ENCODE peak calls at places on chromosomes 3 and 15, in six cellular contexts. One of them, this sample, is unnamed. For H3K4me1, the result is how much of the 10 kb centered on the place peaks cover.

GRCh38 chr3:193665370-193665989 is 72.5 kb downstream of the OPA1 start:
- DNase-seq in transverse colon: no peak
- DNase-seq in lower lobe of right lung: no peak
- DNase-seq in left lung: no peak
- DNase-seq in GM23338: peak
- DNase-seq in heart left ventricle: no peak
- DNase-seq in this sample: no peak

GRCh38 chr3:11847607-11848006 is 922 bp upstream of the TAMM41 start:
- DNase-seq in transverse colon: no peak
- DNase-seq in heart left ventricle: no peak
- DNase-seq in lower lobe of right lung: no peak
- DNase-seq in left lung: no peak
- DNase-seq in GM23338: no peak
- DNase-seq in this sample: no peak

GRCh38 chr3:190038050-190038631 is 82.6 kb downstream of the P3H2 start:
- DNase-seq in GM23338: no peak
- DNase-seq in left lung: peak
- DNase-seq in lower lobe of right lung: peak
- DNase-seq in heart left ventricle: peak
- DNase-seq in transverse colon: peak
- DNase-seq in this sample: no peak

GRCh38 chr3:135982922-135983581 is 17.5 kb downstream of the PPP2R3A start:
- DNase-seq in left lung: no peak
- DNase-seq in GM23338: no peak
- DNase-seq in lower lobe of right lung: no peak
- DNase-seq in heart left ventricle: no peak
- DNase-seq in transverse colon: no peak
- DNase-seq in this sample: no peak

GRCh38 chr3:39718674-39719595 is 90.5 kb upstream of the MYRIP start:
- DNase-seq in left lung: no peak
- DNase-seq in lower lobe of right lung: no peak
- DNase-seq in GM23338: no peak
- DNase-seq in heart left ventricle: no peak
- DNase-seq in transverse colon: no peak
- DNase-seq in this sample: no peak

GRCh38 chr3:101518421-101518871 is 5.4 kb upstream of the SENP7 start:
- DNase-seq in heart left ventricle: no peak
- DNase-seq in transverse colon: no peak
- DNase-seq in lower lobe of right lung: no peak
- DNase-seq in GM23338: no peak
- DNase-seq in left lung: no peak
- DNase-seq in this sample: no peak

GRCh38 chr3:104825116-104825515 is 541.6 kb upstream of the ALCAM start:
- DNase-seq in lower lobe of right lung: no peak
- DNase-seq in GM23338: peak
- DNase-seq in transverse colon: no peak
- DNase-seq in heart left ventricle: no peak
- DNase-seq in left lung: no peak
- DNase-seq in this sample: no peak

GRCh38 chr15:92845109-92845508 is 55.0 kb upstream of the CHD2 start:
- DNase-seq in transverse colon: no peak
- DNase-seq in heart left ventricle: no peak
- DNase-seq in left lung: no peak
- DNase-seq in GM23338: no peak
- DNase-seq in lower lobe of right lung: no peak
- DNase-seq in this sample: no peak

GRCh38 chr15:29750754-29751153 is 71.5 kb downstream of the TJP1 start:
- DNase-seq in heart left ventricle: no peak
- DNase-seq in lower lobe of right lung: no peak
- DNase-seq in GM23338: no peak
- DNase-seq in transverse colon: no peak
- DNase-seq in left lung: no peak
- DNase-seq in this sample: no peak

GRCh38 chr3:107660316-107660976 is 137.7 kb downstream of the BBX start:
- DNase-seq in GM23338: no peak
- DNase-seq in heart left ventricle: no peak
- DNase-seq in lower lobe of right lung: no peak
- DNase-seq in transverse colon: no peak
- DNase-seq in left lung: no peak
- DNase-seq in this sample: no peak

GRCh38 chr3:13123266-13123665 is 50.0 kb upstream of the IQSEC1 start:
- DNase-seq in transverse colon: no peak
- DNase-seq in left lung: peak
- DNase-seq in GM23338: no peak
- DNase-seq in lower lobe of right lung: peak
- DNase-seq in heart left ventricle: no peak
- DNase-seq in this sample: peak

GRCh38 chr15:98596885-98597343 is 51.4 kb upstream of the IGF1R start:
- DNase-seq in transverse colon: no peak
- DNase-seq in left lung: no peak
- DNase-seq in GM23338: no peak
- DNase-seq in lower lobe of right lung: no peak
- DNase-seq in heart left ventricle: no peak
- DNase-seq in this sample: no peak

GRCh38 chr15:55742498-55742926 is 440 bp downstream of the PRTG start:
- DNase-seq in left lung: peak
- DNase-seq in heart left ventricle: peak
- DNase-seq in transverse colon: peak
- DNase-seq in lower lobe of right lung: peak
- DNase-seq in GM23338: peak
- DNase-seq in this sample: no peak

GRCh38 chr15:86837631-86838030 is 758.0 kb downstream of the AGBL1 start:
- DNase-seq in left lung: no peak
- DNase-seq in heart left ventricle: no peak
- DNase-seq in transverse colon: no peak
- DNase-seq in GM23338: peak
- DNase-seq in lower lobe of right lung: no peak
- DNase-seq in this sample: no peak

GRCh38 chr3:29764059-29764458 is 483.2 kb downstream of the RBMS3 start:
- DNase-seq in transverse colon: no peak
- DNase-seq in heart left ventricle: no peak
- DNase-seq in lower lobe of right lung: no peak
- DNase-seq in left lung: no peak
- DNase-seq in GM23338: no peak
- DNase-seq in this sample: no peak

GRCh38 chr15:59276225-59277178 is 69.9 kb downstream of the LDHAL6B start:
- DNase-seq in lower lobe of right lung: no peak
- DNase-seq in heart left ventricle: no peak
- DNase-seq in left lung: no peak
- DNase-seq in transverse colon: peak
- DNase-seq in GM23338: no peak
- DNase-seq in this sample: no peak

GRCh38 chr15:74792227-74793016 is 10.5 kb downstream of the CSK start:
- DNase-seq in heart left ventricle: no peak
- DNase-seq in left lung: peak
- DNase-seq in GM23338: no peak
- DNase-seq in transverse colon: no peak
- DNase-seq in lower lobe of right lung: no peak
- DNase-seq in this sample: no peak

GRCh38 chr15:68025860-68026424 is 28.2 kb upstream of the PIAS1 start:
- DNase-seq in transverse colon: no peak
- DNase-seq in left lung: no peak
- DNase-seq in heart left ventricle: no peak
- DNase-seq in lower lobe of right lung: no peak
- DNase-seq in GM23338: no peak
- DNase-seq in this sample: no peak

GRCh38 chr3:41441568-41441967 is 242.3 kb downstream of the CTNNB1 start:
- DNase-seq in left lung: no peak
- DNase-seq in heart left ventricle: no peak
- DNase-seq in lower lobe of right lung: no peak
- DNase-seq in transverse colon: no peak
- DNase-seq in GM23338: no peak
- DNase-seq in this sample: no peak

GRCh38 chr3:14368885-14369284 is 33.5 kb upstream of the SLC6A6 start:
- DNase-seq in heart left ventricle: no peak
- DNase-seq in left lung: no peak
- DNase-seq in transverse colon: no peak
- DNase-seq in GM23338: no peak
- DNase-seq in lower lobe of right lung: no peak
- DNase-seq in this sample: no peak

GRCh38 chr3:14370719-14371572 is 31.5 kb upstream of the SLC6A6 start:
- DNase-seq in lower lobe of right lung: no peak
- DNase-seq in left lung: peak
- DNase-seq in transverse colon: no peak
- DNase-seq in GM23338: no peak
- DNase-seq in heart left ventricle: no peak
- DNase-seq in this sample: no peak

GRCh38 chr3:14368146-14368545 is 34.3 kb upstream of the SLC6A6 start:
- DNase-seq in heart left ventricle: no peak
- DNase-seq in left lung: peak
- DNase-seq in lower lobe of right lung: no peak
- DNase-seq in GM23338: no peak
- DNase-seq in transverse colon: no peak
- DNase-seq in this sample: no peak

GRCh38 chr3:14371573-14372474 is 30.6 kb upstream of the SLC6A6 start:
- DNase-seq in lower lobe of right lung: peak
- DNase-seq in heart left ventricle: peak
- DNase-seq in left lung: peak
- DNase-seq in transverse colon: peak
- DNase-seq in GM23338: no peak
- DNase-seq in this sample: peak

DNA sequence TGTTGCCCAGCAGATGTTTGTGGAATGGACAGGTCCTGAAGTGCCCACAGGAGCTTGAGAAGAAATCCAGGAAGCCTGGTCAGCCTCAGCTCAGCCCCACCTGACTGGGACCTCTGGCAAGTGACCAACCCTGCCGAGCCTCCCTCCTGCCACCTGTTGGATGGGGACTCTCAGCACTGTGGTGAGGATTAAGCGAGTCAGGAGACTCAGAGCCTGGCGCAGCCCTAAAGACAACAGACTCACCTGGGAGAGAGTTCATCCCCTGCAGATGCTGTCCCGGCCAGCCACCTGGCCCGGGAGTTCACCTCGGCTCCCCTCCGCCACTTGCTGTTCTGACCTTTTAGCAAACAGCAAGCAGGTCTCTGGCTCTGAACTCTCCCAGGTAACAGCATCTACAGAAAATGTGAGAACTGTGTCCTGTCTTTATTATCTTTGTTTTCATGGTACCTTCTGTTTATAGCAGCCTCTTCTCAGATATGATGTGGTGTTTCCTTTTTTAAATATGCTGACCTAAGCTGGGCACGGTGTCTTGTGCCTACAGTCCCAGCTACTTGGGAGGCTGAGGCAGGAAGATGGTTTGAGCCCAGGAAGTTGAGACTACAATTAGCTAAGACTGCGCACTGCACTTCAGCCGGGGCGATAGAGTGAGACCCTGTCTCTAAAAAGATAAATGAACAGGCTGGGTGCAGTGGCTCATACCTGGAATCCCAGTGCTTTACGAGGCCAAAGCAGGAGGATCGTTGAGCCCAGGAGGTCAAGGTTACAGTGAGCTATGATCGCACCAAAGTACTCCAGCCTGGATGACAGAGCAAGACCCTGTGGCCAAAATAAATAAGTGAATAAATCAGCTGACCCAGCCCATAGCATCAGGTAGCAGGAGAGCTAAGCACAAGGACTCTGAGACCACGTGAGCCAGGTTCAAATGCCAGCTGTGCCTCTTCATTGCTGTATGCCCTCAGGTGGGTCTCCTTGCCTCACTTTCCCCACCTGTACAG is 32.4 kb upstream of the SLC6A6 start:
- DNase-seq in lower lobe of right lung: peak
- DNase-seq in heart left ventricle: no peak
- DNase-seq in GM23338: peak
- DNase-seq in left lung: peak
- DNase-seq in transverse colon: peak
- DNase-seq in this sample: no peak
- TF ChIP-seq CTCF in lower lobe of right lung: peak
- TF ChIP-seq CTCF in heart left ventricle: no peak
- TF ChIP-seq CTCF in GM23338: peak
- TF ChIP-seq CTCF in left lung: no peak
- TF ChIP-seq CTCF in transverse colon: peak
- TF ChIP-seq CTCF in this sample: no peak

GRCh38 chr15:63243776-63244175 is 33.6 kb upstream of the APH1B start:
- DNase-seq in GM23338: no peak
- DNase-seq in transverse colon: no peak
- DNase-seq in lower lobe of right lung: no peak
- DNase-seq in left lung: no peak
- DNase-seq in heart left ventricle: no peak
- DNase-seq in this sample: no peak
- H3K27ac ChIP-seq in GM23338: no peak
- H3K27ac ChIP-seq in transverse colon: peak
- H3K27ac ChIP-seq in lower lobe of right lung: peak
- H3K27ac ChIP-seq in left lung: peak
- H3K27ac ChIP-seq in heart left ventricle: peak
- H3K27ac ChIP-seq in this sample: peak

DNA sequence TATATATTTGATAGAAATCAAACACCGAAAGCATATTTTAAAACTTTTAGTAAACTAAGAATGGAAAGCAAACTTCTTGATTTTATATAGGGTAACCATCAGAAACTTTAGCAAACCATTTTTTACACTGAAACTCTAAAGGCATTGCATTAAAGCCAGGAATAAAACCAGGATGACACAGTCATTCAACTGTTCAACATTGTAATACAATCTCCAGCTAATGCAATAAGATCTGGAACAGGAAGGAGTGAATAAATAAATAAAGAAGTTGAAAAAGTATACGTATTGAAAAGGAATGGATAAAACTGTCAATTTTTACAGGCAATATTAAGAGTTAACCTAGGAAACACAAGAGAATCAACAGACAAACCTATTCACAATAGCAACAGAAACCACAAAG is 181.9 kb upstream of the TTC14 start:
- DNase-seq in GM23338: no peak
- DNase-seq in heart left ventricle: no peak
- DNase-seq in transverse colon: no peak
- DNase-seq in left lung: no peak
- DNase-seq in lower lobe of right lung: no peak
- DNase-seq in this sample: no peak
- H3K4me1 ChIP-seq in GM23338: under half
- H3K4me1 ChIP-seq in heart left ventricle: under half
- H3K4me1 ChIP-seq in transverse colon: under half
- H3K4me1 ChIP-seq in left lung: under half
- H3K4me1 ChIP-seq in lower lobe of right lung: under half
- H3K4me1 ChIP-seq in this sample: under half

DNA sequence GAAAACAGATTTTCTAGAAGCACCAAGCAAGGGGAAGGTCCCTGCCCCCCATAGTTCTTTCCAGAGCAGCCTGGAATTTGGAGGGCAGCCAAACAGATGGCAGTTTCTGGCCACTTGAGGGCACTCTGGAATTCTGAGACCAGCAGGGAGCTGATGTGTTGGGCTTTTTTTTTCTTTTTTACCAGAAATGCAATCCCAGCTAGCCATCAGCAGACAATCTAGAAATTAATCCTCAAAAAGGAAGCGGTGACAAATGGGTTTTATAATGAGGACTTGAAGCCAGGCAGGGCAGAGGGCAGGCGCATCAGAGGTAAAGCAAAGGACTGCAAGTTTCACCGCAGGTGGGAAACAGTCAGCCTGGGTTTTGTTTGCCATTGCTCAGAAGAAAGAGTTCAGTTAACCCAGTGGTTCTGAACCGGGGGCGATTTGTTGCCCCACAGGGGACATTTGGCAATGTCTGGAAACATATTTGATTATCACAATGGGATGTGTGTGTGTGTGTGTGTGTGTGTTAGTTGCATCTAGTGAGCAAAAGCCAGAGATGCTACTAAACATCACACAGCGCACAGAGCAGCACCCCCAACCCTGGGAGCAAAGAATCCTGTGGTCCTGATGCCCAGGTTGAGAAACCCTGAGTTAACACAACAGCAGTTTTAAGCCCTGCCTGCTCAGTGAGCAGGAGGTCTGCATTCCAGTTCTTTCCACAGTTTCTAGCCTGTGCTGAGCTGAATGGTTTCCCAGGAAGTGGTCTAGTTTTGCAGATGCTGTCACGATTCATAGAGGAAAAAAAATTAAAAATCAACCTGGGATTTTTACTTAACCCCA is 170.8 kb upstream of the PROK2 start:
- DNase-seq in transverse colon: peak
- DNase-seq in GM23338: peak
- DNase-seq in left lung: no peak
- DNase-seq in heart left ventricle: peak
- DNase-seq in lower lobe of right lung: peak
- DNase-seq in this sample: peak
- TF ChIP-seq CTCF in transverse colon: peak
- TF ChIP-seq CTCF in GM23338: peak
- TF ChIP-seq CTCF in left lung: peak
- TF ChIP-seq CTCF in heart left ventricle: peak
- TF ChIP-seq CTCF in lower lobe of right lung: peak
- TF ChIP-seq CTCF in this sample: peak

This sample was measured in tibial artery.